ENCODE peak calls at places on chromosome 4, in six cellular contexts. One of them, this sample, is unnamed.

GRCh38 chr4:177185151-177185550 is 124.5 kb upstream of the NEIL3 start:
- DNase-seq in dorsolateral prefrontal cortex: no peak
- DNase-seq in thoracic aorta: no peak
- DNase-seq in fibroblast of lung: peak
- DNase-seq in left lung: no peak
- DNase-seq in colonic mucosa: no peak
- DNase-seq in this sample: no peak

GRCh38 chr4:127307996-127308395 is 324.8 kb upstream of the INTU start:
- DNase-seq in dorsolateral prefrontal cortex: no peak
- DNase-seq in thoracic aorta: no peak
- DNase-seq in fibroblast of lung: peak
- DNase-seq in left lung: no peak
- DNase-seq in colonic mucosa: no peak
- DNase-seq in this sample: no peak

GRCh38 chr4:10033191-10033881 is 12.0 kb upstream of the SLC2A9 start:
- DNase-seq in dorsolateral prefrontal cortex: no peak
- DNase-seq in thoracic aorta: no peak
- DNase-seq in fibroblast of lung: peak
- DNase-seq in left lung: peak
- DNase-seq in colonic mucosa: no peak
- DNase-seq in this sample: no peak

GRCh38 chr4:1723131-1723801 is 1.9 kb downstream of the TACC3 start:
- DNase-seq in dorsolateral prefrontal cortex: no peak
- DNase-seq in thoracic aorta: no peak
- DNase-seq in fibroblast of lung: peak
- DNase-seq in left lung: no peak
- DNase-seq in colonic mucosa: no peak
- DNase-seq in this sample: no peak

GRCh38 chr4:164396439-164396838 is 357.5 kb upstream of the SMIM31 start:
- DNase-seq in dorsolateral prefrontal cortex: no peak
- DNase-seq in thoracic aorta: no peak
- DNase-seq in fibroblast of lung: peak
- DNase-seq in left lung: no peak
- DNase-seq in colonic mucosa: no peak
- DNase-seq in this sample: no peak

GRCh38 chr4:147340547-147341225 is 140.2 kb upstream of the EDNRA start:
- DNase-seq in dorsolateral prefrontal cortex: no peak
- DNase-seq in thoracic aorta: no peak
- DNase-seq in fibroblast of lung: peak
- DNase-seq in left lung: no peak
- DNase-seq in colonic mucosa: no peak
- DNase-seq in this sample: no peak

GRCh38 chr4:25813705-25814104 is 49.1 kb downstream of the SEL1L3 start:
- DNase-seq in dorsolateral prefrontal cortex: no peak
- DNase-seq in thoracic aorta: no peak
- DNase-seq in fibroblast of lung: peak
- DNase-seq in left lung: no peak
- DNase-seq in colonic mucosa: no peak
- DNase-seq in this sample: no peak

GRCh38 chr4:37389967-37390580 is 145.5 kb downstream of the NWD2 start:
- DNase-seq in dorsolateral prefrontal cortex: no peak
- DNase-seq in thoracic aorta: no peak
- DNase-seq in fibroblast of lung: peak
- DNase-seq in left lung: peak
- DNase-seq in colonic mucosa: peak
- DNase-seq in this sample: peak

GRCh38 chr4:142909908-142910307 is 63.8 kb upstream of the INPP4B start:
- DNase-seq in dorsolateral prefrontal cortex: no peak
- DNase-seq in thoracic aorta: no peak
- DNase-seq in fibroblast of lung: peak
- DNase-seq in left lung: no peak
- DNase-seq in colonic mucosa: no peak
- DNase-seq in this sample: no peak

GRCh38 chr4:174278467-174278866 is 5.0 kb downstream of the FBXO8 start:
- DNase-seq in dorsolateral prefrontal cortex: no peak
- DNase-seq in thoracic aorta: no peak
- DNase-seq in fibroblast of lung: peak
- DNase-seq in left lung: no peak
- DNase-seq in colonic mucosa: no peak
- DNase-seq in this sample: no peak

GRCh38 chr4:131091896-131092295 is 1995.9 kb downstream of the C4orf33 start:
- DNase-seq in dorsolateral prefrontal cortex: no peak
- DNase-seq in thoracic aorta: no peak
- DNase-seq in fibroblast of lung: peak
- DNase-seq in left lung: no peak
- DNase-seq in colonic mucosa: no peak
- DNase-seq in this sample: no peak

GRCh38 chr4:92303621-92304027 is at the start of gene GRID2:
- DNase-seq in dorsolateral prefrontal cortex: peak
- DNase-seq in thoracic aorta: no peak
- DNase-seq in fibroblast of lung: peak
- DNase-seq in left lung: peak
- DNase-seq in colonic mucosa: no peak
- DNase-seq in this sample: no peak

GRCh38 chr4:77360451-77360850 is 203.4 kb downstream of the CCNG2 start:
- DNase-seq in dorsolateral prefrontal cortex: no peak
- DNase-seq in thoracic aorta: no peak
- DNase-seq in fibroblast of lung: no peak
- DNase-seq in left lung: no peak
- DNase-seq in colonic mucosa: no peak
- DNase-seq in this sample: no peak

GRCh38 chr4:126265880-126266279 is 951.1 kb downstream of the FAT4 start:
- DNase-seq in dorsolateral prefrontal cortex: no peak
- DNase-seq in thoracic aorta: no peak
- DNase-seq in fibroblast of lung: peak
- DNase-seq in left lung: no peak
- DNase-seq in colonic mucosa: no peak
- DNase-seq in this sample: no peak

GRCh38 chr4:53196872-53197759 is 168.7 kb downstream of the SCFD2 start:
- DNase-seq in dorsolateral prefrontal cortex: no peak
- DNase-seq in thoracic aorta: no peak
- DNase-seq in fibroblast of lung: peak
- DNase-seq in left lung: no peak
- DNase-seq in colonic mucosa: no peak
- DNase-seq in this sample: peak

GRCh38 chr4:138209094-138209493 is 33.1 kb downstream of the SLC7A11 start:
- DNase-seq in dorsolateral prefrontal cortex: no peak
- DNase-seq in thoracic aorta: no peak
- DNase-seq in fibroblast of lung: no peak
- DNase-seq in left lung: no peak
- DNase-seq in colonic mucosa: no peak
- DNase-seq in this sample: no peak

GRCh38 chr4:27703771-27704170 is 843.1 kb downstream of the STIM2 start:
- DNase-seq in dorsolateral prefrontal cortex: no peak
- DNase-seq in thoracic aorta: no peak
- DNase-seq in fibroblast of lung: no peak
- DNase-seq in left lung: no peak
- DNase-seq in colonic mucosa: no peak
- DNase-seq in this sample: no peak

GRCh38 chr4:83316459-83317170 is 18.0 kb downstream of the HPSE start:
- DNase-seq in dorsolateral prefrontal cortex: no peak
- DNase-seq in thoracic aorta: no peak
- DNase-seq in fibroblast of lung: no peak
- DNase-seq in left lung: peak
- DNase-seq in colonic mucosa: no peak
- DNase-seq in this sample: no peak

GRCh38 chr4:175891863-175892262 is 79.8 kb upstream of the GPM6A start:
- DNase-seq in dorsolateral prefrontal cortex: no peak
- DNase-seq in thoracic aorta: no peak
- DNase-seq in fibroblast of lung: peak
- DNase-seq in left lung: no peak
- DNase-seq in colonic mucosa: no peak
- DNase-seq in this sample: peak

GRCh38 chr4:182577411-182577810 is 334.2 kb downstream of the TENM3 start:
- DNase-seq in dorsolateral prefrontal cortex: no peak
- DNase-seq in thoracic aorta: no peak
- DNase-seq in fibroblast of lung: peak
- DNase-seq in left lung: no peak
- DNase-seq in colonic mucosa: no peak
- DNase-seq in this sample: no peak

GRCh38 chr4:79964715-79965345 is 108.2 kb downstream of the ANTXR2 start:
- DNase-seq in dorsolateral prefrontal cortex: no peak
- DNase-seq in thoracic aorta: no peak
- DNase-seq in fibroblast of lung: peak
- DNase-seq in left lung: peak
- DNase-seq in colonic mucosa: no peak
- DNase-seq in this sample: no peak

GRCh38 chr4:24070117-24070516 is 180.3 kb upstream of the PPARGC1A start:
- DNase-seq in dorsolateral prefrontal cortex: no peak
- DNase-seq in thoracic aorta: no peak
- DNase-seq in fibroblast of lung: peak
- DNase-seq in left lung: no peak
- DNase-seq in colonic mucosa: no peak
- DNase-seq in this sample: peak

GRCh38 chr4:39521253-39521908 is 5.9 kb downstream of the UGDH start:
- DNase-seq in dorsolateral prefrontal cortex: no peak
- DNase-seq in thoracic aorta: no peak
- DNase-seq in fibroblast of lung: peak
- DNase-seq in left lung: no peak
- DNase-seq in colonic mucosa: no peak
- DNase-seq in this sample: no peak

GRCh38 chr4:122912810-122913575 is 9.4 kb downstream of the NUDT6 start:
- DNase-seq in dorsolateral prefrontal cortex: no peak
- DNase-seq in thoracic aorta: no peak
- DNase-seq in fibroblast of lung: no peak
- DNase-seq in left lung: no peak
- DNase-seq in colonic mucosa: no peak
- DNase-seq in this sample: no peak

GRCh38 chr4:139461022-139461421 is 7.1 kb downstream of the RAB33B start:
- DNase-seq in dorsolateral prefrontal cortex: no peak
- DNase-seq in thoracic aorta: no peak
- DNase-seq in fibroblast of lung: no peak
- DNase-seq in left lung: no peak
- DNase-seq in colonic mucosa: no peak
- DNase-seq in this sample: no peak

GRCh38 chr4:15744016-15744415 is 34.1 kb upstream of the CD38 start:
- DNase-seq in dorsolateral prefrontal cortex: no peak
- DNase-seq in thoracic aorta: no peak
- DNase-seq in fibroblast of lung: peak
- DNase-seq in left lung: no peak
- DNase-seq in colonic mucosa: no peak
- DNase-seq in this sample: no peak

DNA sequence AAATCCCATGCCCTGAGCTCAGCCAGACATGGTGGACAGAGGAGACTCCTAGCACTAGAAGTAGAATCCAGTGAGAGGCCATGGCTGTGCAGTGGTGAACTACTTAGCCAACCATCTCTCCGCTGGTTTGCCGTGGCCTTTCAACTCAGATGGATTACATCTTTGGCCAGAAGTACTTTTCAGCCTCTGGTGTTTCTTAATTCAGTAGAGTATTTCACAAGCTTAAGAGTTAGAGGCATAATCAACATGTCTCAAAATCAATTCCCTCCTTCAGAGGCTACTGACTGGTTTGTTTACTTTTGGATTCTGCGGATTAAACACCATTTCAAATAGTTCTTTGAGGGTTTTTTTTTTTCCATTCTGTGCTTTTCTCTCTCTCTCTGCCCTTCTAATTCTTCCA is 91.1 kb upstream of the PGRMC2 start:
- DNase-seq in dorsolateral prefrontal cortex: no peak
- DNase-seq in thoracic aorta: no peak
- DNase-seq in fibroblast of lung: no peak
- DNase-seq in left lung: no peak
- DNase-seq in colonic mucosa: no peak
- DNase-seq in this sample: no peak
- TF ChIP-seq CTCF in dorsolateral prefrontal cortex: no peak
- TF ChIP-seq CTCF in thoracic aorta: no peak
- TF ChIP-seq CTCF in fibroblast of lung: no peak
- TF ChIP-seq CTCF in left lung: no peak
- TF ChIP-seq CTCF in colonic mucosa: no peak
- TF ChIP-seq CTCF in this sample: no peak

DNA sequence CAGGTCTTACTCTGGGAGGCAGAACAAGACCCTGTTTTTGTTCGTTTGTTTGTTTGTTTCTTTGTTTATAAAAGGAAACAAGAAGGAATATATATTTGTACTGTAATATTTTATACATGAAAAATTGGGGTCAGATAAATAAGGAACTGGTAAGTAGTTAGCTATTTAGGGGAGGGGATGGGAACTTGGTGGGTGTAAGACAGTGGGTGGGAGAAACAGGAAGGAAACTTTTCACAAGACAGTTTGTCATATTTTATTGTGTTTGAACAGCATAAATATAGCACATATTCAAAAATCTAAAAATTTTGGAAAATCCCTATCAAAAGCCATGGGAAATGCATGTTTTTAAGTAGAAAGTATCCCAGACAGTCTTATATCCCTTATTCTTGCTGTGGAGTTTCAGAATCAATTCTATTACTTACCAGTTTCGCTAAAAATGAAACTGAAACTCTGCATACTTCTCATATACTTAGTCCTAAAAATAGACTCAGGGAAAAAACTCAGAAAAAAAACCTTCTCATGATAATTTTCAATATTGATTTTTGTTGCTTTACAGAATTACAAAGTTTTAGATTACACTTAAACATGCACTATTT is 22.3 kb upstream of the RASGEF1B start:
- DNase-seq in dorsolateral prefrontal cortex: no peak
- DNase-seq in thoracic aorta: no peak
- DNase-seq in fibroblast of lung: no peak
- DNase-seq in left lung: no peak
- DNase-seq in colonic mucosa: no peak
- DNase-seq in this sample: no peak
- H3K4me3 ChIP-seq in dorsolateral prefrontal cortex: no peak
- H3K4me3 ChIP-seq in thoracic aorta: peak
- H3K4me3 ChIP-seq in fibroblast of lung: no peak
- H3K4me3 ChIP-seq in left lung: peak
- H3K4me3 ChIP-seq in colonic mucosa: no peak
- H3K4me3 ChIP-seq in this sample: no peak

DNA sequence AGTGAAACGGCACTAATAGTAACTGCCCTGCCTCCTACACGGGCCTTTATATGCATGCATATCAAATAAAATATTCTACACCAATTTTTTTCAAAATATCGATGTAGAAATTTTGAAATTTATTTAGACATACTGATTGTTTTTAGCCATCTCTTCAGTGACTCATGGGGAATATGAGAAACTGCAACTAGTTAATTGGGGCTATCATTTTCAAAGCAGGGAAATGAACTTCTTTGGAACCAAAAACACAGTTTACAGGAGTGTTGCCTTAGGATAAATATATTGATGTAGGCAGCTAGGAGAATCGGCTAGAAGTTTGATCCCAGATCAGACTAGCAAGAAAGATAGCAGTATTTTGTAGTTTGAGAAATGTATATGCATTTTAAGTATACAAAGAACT is 1010.8 kb upstream of the AGA start:
- DNase-seq in dorsolateral prefrontal cortex: no peak
- DNase-seq in thoracic aorta: no peak
- DNase-seq in fibroblast of lung: no peak
- DNase-seq in left lung: no peak
- DNase-seq in colonic mucosa: no peak
- DNase-seq in this sample: no peak
- TF ChIP-seq CTCF in dorsolateral prefrontal cortex: no peak
- TF ChIP-seq CTCF in thoracic aorta: no peak
- TF ChIP-seq CTCF in fibroblast of lung: no peak
- TF ChIP-seq CTCF in left lung: no peak
- TF ChIP-seq CTCF in colonic mucosa: no peak
- TF ChIP-seq CTCF in this sample: no peak

DNA sequence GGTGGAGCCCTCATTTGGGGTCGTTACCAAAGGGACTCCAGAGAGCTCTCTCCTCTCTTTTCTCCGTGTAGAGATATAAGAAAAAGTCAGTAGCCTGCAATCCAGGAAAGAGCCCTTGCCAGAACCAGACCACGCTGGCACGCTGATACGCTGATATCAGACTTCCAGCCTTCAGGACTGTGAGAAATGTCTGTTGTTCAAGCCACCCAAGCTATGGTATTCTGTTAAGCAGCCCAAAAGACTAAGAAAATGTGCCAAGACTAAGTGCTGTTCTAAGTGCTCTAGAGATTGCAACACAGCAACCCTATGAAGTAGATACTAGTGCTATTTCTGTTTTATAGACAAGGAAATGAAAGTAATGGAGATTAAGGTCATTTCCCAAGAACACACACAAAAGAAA is 205.7 kb downstream of the CAMK2D start:
- DNase-seq in dorsolateral prefrontal cortex: no peak
- DNase-seq in thoracic aorta: no peak
- DNase-seq in fibroblast of lung: no peak
- DNase-seq in left lung: no peak
- DNase-seq in colonic mucosa: peak
- DNase-seq in this sample: no peak
- H3K4me3 ChIP-seq in dorsolateral prefrontal cortex: no peak
- H3K4me3 ChIP-seq in thoracic aorta: peak
- H3K4me3 ChIP-seq in fibroblast of lung: no peak
- H3K4me3 ChIP-seq in left lung: no peak
- H3K4me3 ChIP-seq in colonic mucosa: no peak
- H3K4me3 ChIP-seq in this sample: no peak